ENCODE peak calls at places on chromosomes 12 and 14, in seven cellular contexts. R is H1, D is GM12878, J is IMR-90, G is K562, Q is SK-N-SH, T is A549. M is an unnamed sample.

GRCh38 chr12:46970636-46971035 is 108.8 kb upstream of the PCED1B start:
- DNase-seq in R (no peak), D (no peak), J (no peak), G (no peak), Q (no peak), T (no peak), M (no peak)

GRCh38 chr12:27868165-27868564 is 88.1 kb upstream of the MANSC4 start:
- DNase-seq in R (no peak), D (no peak), J (peak; percentile 93), G (no peak), Q (no peak), T (no peak), M (no peak)

GRCh38 chr12:123670882-123671728 is at the start of gene TCTN2:
- DNase-seq in R (peak; percentile 98), D (peak; percentile 47), J (peak; percentile 87), G (peak; percentile 100), Q (peak; percentile 99), T (peak; percentile 100), M (peak; percentile 85)

GRCh38 chr14:61108742-61109141 is 127.7 kb downstream of the SLC38A6 start:
- DNase-seq in R (peak; percentile 13), D (no peak), J (no peak), G (no peak), Q (no peak), T (no peak), M (no peak)

GRCh38 chr12:111412007-111412829 is 6.5 kb downstream of the SH2B3 start:
- DNase-seq in R (no peak), D (no peak), J (no peak), G (no peak), Q (peak; percentile 41), T (no peak), M (no peak)

GRCh38 chr14:65239143-65239672 is 136.9 kb upstream of the MAX start:
- DNase-seq in R (no peak), D (no peak), J (peak; percentile 77), G (no peak), Q (no peak), T (no peak), M (peak; percentile 61)

GRCh38 chr12:102496571-102496970 is 16.2 kb upstream of the IGF1 start:
- DNase-seq in R (no peak), D (no peak), J (no peak), G (no peak), Q (no peak), T (no peak), M (no peak)

GRCh38 chr12:78018146-78018910 is 187.6 kb downstream of the NAV3 start:
- DNase-seq in R (no peak), D (no peak), J (peak; percentile 66), G (no peak), Q (no peak), T (no peak), M (peak; percentile 3)

GRCh38 chr14:104220225-104221070 is 82.1 kb downstream of the KIF26A start:
- DNase-seq in R (no peak), D (no peak), J (no peak), G (no peak), Q (no peak), T (no peak), M (no peak)

GRCh38 chr12:124352839-124353238 is 57.9 kb downstream of the RFLNA start:
- DNase-seq in R (no peak), D (no peak), J (no peak), G (peak; percentile 62), Q (no peak), T (no peak), M (peak; percentile 91)

GRCh38 chr14:74605531-74606223 is 6.4 kb downstream of the LTBP2 start:
- DNase-seq in R (no peak), D (no peak), J (no peak), G (no peak), Q (peak; percentile 58), T (no peak), M (no peak)

GRCh38 chr12:49622501-49623141 is 740 bp upstream of the PRPF40B start:
- DNase-seq in R (peak; percentile 66), D (peak; percentile 55), J (peak; percentile 3), G (no peak), Q (no peak), T (peak; percentile 60), M (no peak)

GRCh38 chr12:32140867-32141266 is 34.2 kb downstream of the BICD1 start:
- DNase-seq in R (no peak), D (no peak), J (no peak), G (no peak), Q (no peak), T (no peak), M (no peak)

GRCh38 chr12:115569694-115570093 is 707.8 kb downstream of the MED13L start:
- DNase-seq in R (no peak), D (no peak), J (no peak), G (no peak), Q (peak; percentile 72), T (no peak), M (peak; percentile 4)

GRCh38 chr14:67806228-67806627 is 10.2 kb downstream of the ZFYVE26 start:
- DNase-seq in R (no peak), D (no peak), J (peak; percentile 7), G (no peak), Q (no peak), T (no peak), M (no peak)

GRCh38 chr12:66321433-66321832 is 19.1 kb downstream of the HELB start:
- DNase-seq in R (no peak), D (no peak), J (peak; percentile 17), G (no peak), Q (no peak), T (no peak), M (no peak)

GRCh38 chr12:50621435-50622304 is 116.9 kb downstream of the DIP2B start:
- DNase-seq in R (no peak), D (no peak), J (no peak), G (no peak), Q (no peak), T (no peak), M (no peak)

GRCh38 chr12:30992381-30992780 is 65.8 kb downstream of the TSPAN11 start:
- DNase-seq in R (no peak), D (no peak), J (no peak), G (no peak), Q (no peak), T (no peak), M (no peak)

GRCh38 chr12:130576286-130576933 is 139.7 kb downstream of the RIMBP2 start:
- DNase-seq in R (no peak), D (no peak), J (no peak), G (no peak), Q (peak; percentile 84), T (no peak), M (no peak)

GRCh38 chr14:73026243-73026844 is 562 bp downstream of the ZFYVE1 start:
- DNase-seq in R (no peak), D (no peak), J (no peak), G (no peak), Q (no peak), T (no peak), M (no peak)

GRCh38 chr12:57765003-57765697 is 1.7 kb downstream of the CYP27B1 start:
- DNase-seq in R (peak; percentile 80), D (no peak), J (peak; percentile 17), G (no peak), Q (peak; percentile 81), T (peak; percentile 70), M (peak; percentile 40)

GRCh38 chr14:60724080-60724618 is at the start of gene SIX4:
- DNase-seq in R (peak; percentile 77), D (no peak), J (peak; percentile 92), G (peak; percentile 82), Q (peak; percentile 76), T (peak; percentile 81), M (peak; percentile 84)

DNA sequence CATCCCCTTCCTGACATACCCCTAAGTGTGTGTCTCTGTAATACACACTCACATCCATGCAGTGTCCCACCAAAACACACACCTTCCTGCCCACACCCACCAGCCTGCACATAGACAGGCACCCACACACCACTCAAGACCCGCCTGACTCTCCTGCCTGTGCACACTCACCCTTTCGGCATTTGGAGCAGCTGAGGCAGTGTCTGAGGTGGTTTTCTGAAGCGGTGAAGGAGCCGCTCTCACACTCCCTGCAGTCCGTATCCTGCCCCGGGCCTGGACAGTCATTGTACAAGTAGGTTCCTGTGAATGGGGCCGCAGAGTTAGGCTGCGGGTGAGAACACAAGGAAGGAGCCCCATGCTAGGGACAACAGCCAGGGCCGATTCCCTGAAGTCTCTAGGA is 8.3 kb downstream of the TNFRSF1A start:
- DNase-seq in R (no peak), D (no peak), J (peak; percentile 90), G (no peak), Q (no peak), T (no peak), M (no peak)
- TF ChIP-seq RFX5 in R (no peak), D (no peak), J (no peak), G (no peak), Q (no peak), T (no peak), M (no peak)

GRCh38 chr12:7060353-7060954 is at the start of gene C1S:
- DNase-seq in R (peak; percentile 63), D (no peak), J (peak; percentile 99), G (peak; percentile 29), Q (peak; percentile 53), T (peak; percentile 93), M (peak; percentile 93)
- TF ChIP-seq RFX5 in R (no peak), D (no peak), J (no peak), G (no peak), Q (no peak), T (no peak), M (no peak)

GRCh38 chr14:53153702-53154112 is 584 bp upstream of the DDHD1 start:
- DNase-seq in R (no peak), D (no peak), J (no peak), G (no peak), Q (no peak), T (no peak), M (no peak)

GRCh38 chr14:53152627-53152908 is 555 bp downstream of the DDHD1 start:
- DNase-seq in R (no peak), D (no peak), J (no peak), G (peak; percentile 27), Q (no peak), T (no peak), M (no peak)

GRCh38 chr14:53152909-53153701 is at the start of gene DDHD1:
- DNase-seq in R (peak; percentile 85), D (peak; percentile 51), J (peak; percentile 65), G (peak; percentile 90), Q (peak; percentile 96), T (peak; percentile 81), M (peak; percentile 50)

GRCh38 chr14:53151523-53151866 is 1.6 kb downstream of the DDHD1 start:
- DNase-seq in R (no peak), D (no peak), J (no peak), G (no peak), Q (no peak), T (no peak), M (no peak)

GRCh38 chr14:53151867-53152626 is 1.1 kb downstream of the DDHD1 start:
- DNase-seq in R (peak; percentile 77), D (no peak), J (peak; percentile 35), G (peak; percentile 38), Q (peak; percentile 81), T (peak; percentile 89), M (peak; percentile 29)
- TF ChIP-seq RFX5 in R (no peak), D (no peak), J (no peak), G (no peak), Q (no peak), T (no peak), M (no peak)

DNA sequence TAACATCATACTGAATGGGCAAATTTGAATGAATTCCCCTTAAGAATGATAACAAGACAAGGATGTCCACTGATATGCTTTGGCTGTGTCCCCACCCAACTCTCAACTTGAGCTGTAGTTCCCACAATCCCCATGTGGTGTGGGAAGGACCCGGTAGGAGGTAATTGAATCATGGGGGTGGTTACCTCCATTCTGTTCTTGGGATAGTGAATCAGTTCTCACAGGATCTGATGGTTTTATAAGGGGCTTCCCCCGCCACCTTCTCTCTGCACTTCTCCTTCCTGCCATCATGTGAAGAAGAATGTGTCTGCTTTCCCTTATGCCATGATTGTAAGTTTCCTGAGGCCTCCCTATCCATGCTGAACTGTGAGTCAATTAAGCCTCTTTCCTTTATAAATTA is 29.3 kb downstream of the MED6 start:
- DNase-seq in R (no peak), D (no peak), J (no peak), G (no peak), Q (no peak), T (no peak), M (no peak)
- TF ChIP-seq RFX5 in R (no peak), D (no peak), J (no peak), G (no peak), Q (no peak), T (no peak), M (no peak)